ENCODE peak calls at places on chromosomes 16 and 17, in seven cellular contexts. F is prostate gland, A is stomach, Q is breast epithelium, D is transverse colon, Y is suprapubic skin, J is K562. Z is an unnamed sample.
A peak's percentile ranks its signal among the peaks of the same experiment; 100 is the strongest.

GRCh38 chr17:31250229-31250628 is 46.8 kb downstream of the OMG start:
- DNase-seq in Q (no peak), J (no peak), Y (no peak), F (no peak), A (no peak), D (no peak), Z (no peak)

GRCh38 chr17:9324864-9325263 is 250.8 kb downstream of the STX8 start:
- DNase-seq in Y (no peak), D (no peak), A (no peak), F (no peak), J (no peak), Q (no peak), Z (no peak)

GRCh38 chr17:28507567-28508195 is 1.5 kb downstream of the FOXN1 start:
- DNase-seq in F (peak; percentile 74), J (peak; percentile 50), Y (no peak), D (peak; percentile 48), Q (no peak), A (no peak), Z (peak; percentile 69)

GRCh38 chr17:72373910-72374741 is 253.3 kb downstream of the SOX9 start:
- DNase-seq in J (no peak), D (no peak), F (no peak), Q (no peak), Y (no peak), A (no peak), Z (no peak)

GRCh38 chr16:54171855-54172537 is 114.6 kb downstream of the IRX3 start:
- DNase-seq in Q (no peak), Y (no peak), J (no peak), A (no peak), D (no peak), F (no peak), Z (peak; percentile 45)

GRCh38 chr16:3346041-3346440 is 9.6 kb upstream of the OR2C1 start:
- DNase-seq in J (no peak), F (no peak), Y (no peak), Q (no peak), A (no peak), D (no peak), Z (no peak)

GRCh38 chr17:55453836-55454557 is 32.4 kb upstream of the MMD start:
- DNase-seq in F (no peak), D (no peak), Y (no peak), J (no peak), Q (no peak), A (no peak), Z (peak; percentile 14)

GRCh38 chr17:32277284-32277683 is 11.7 kb downstream of the RHBDL3 start:
- DNase-seq in Y (no peak), J (no peak), F (no peak), Q (no peak), A (no peak), D (no peak), Z (peak; percentile 72)

GRCh38 chr17:45299311-45299710 is 17.5 kb downstream of the MAP3K14 start:
- DNase-seq in A (no peak), J (no peak), D (no peak), Y (no peak), Q (no peak), F (no peak), Z (no peak)

GRCh38 chr17:16987830-16988601 is 16.1 kb upstream of the TNFRSF13B start:
- DNase-seq in F (no peak), Q (no peak), A (peak; percentile 57), D (peak; percentile 85), Y (no peak), J (peak; percentile 24), Z (peak; percentile 39)

GRCh38 chr17:57588086-57588485 is 157.0 kb downstream of the CCDC182 start:
- DNase-seq in Y (no peak), J (no peak), F (no peak), A (no peak), D (no peak), Q (no peak), Z (no peak)

GRCh38 chr17:3558603-3559269 is 1.1 kb upstream of the TRPV3 start:
- DNase-seq in Q (no peak), Y (no peak), A (peak; percentile 48), J (no peak), D (peak; percentile 85), F (no peak), Z (no peak)

GRCh38 chr17:40542562-40543411 is 22.5 kb downstream of the CCR7 start:
- DNase-seq in J (no peak), D (peak; percentile 73), Y (peak; percentile 92), A (peak; percentile 49), F (no peak), Q (peak; percentile 60), Z (no peak)

GRCh38 chr16:67528870-67529638 is 425 bp downstream of the RIPOR1 start:
- DNase-seq in D (peak; percentile 48), Q (no peak), F (no peak), Y (no peak), A (no peak), J (no peak), Z (peak; percentile 63)

GRCh38 chr17:73831699-73832098 is 187.5 kb upstream of the SDK2 start:
- DNase-seq in A (no peak), F (no peak), D (no peak), J (no peak), Y (no peak), Q (peak; percentile 10), Z (no peak)

GRCh38 chr16:3363793-3364192 is 8.1 kb downstream of the OR2C1 start:
- DNase-seq in J (peak; percentile 27), A (no peak), D (no peak), F (no peak), Y (no peak), Q (no peak), Z (peak; percentile 5)

GRCh38 chr17:76921340-76922036 is 53.3 kb downstream of the MGAT5B start:
- DNase-seq in A (no peak), D (no peak), F (no peak), Y (no peak), Q (no peak), J (no peak), Z (no peak)

GRCh38 chr16:27720731-27721547 is 171.0 kb downstream of the KATNIP start:
- DNase-seq in Q (no peak), D (no peak), Y (no peak), A (no peak), J (no peak), F (no peak), Z (no peak)

GRCh38 chr17:75331671-75332070 is 42.4 kb upstream of the SLC25A19 start:
- DNase-seq in A (no peak), Q (no peak), J (no peak), Y (no peak), F (no peak), D (peak; percentile 37), Z (no peak)

DNA sequence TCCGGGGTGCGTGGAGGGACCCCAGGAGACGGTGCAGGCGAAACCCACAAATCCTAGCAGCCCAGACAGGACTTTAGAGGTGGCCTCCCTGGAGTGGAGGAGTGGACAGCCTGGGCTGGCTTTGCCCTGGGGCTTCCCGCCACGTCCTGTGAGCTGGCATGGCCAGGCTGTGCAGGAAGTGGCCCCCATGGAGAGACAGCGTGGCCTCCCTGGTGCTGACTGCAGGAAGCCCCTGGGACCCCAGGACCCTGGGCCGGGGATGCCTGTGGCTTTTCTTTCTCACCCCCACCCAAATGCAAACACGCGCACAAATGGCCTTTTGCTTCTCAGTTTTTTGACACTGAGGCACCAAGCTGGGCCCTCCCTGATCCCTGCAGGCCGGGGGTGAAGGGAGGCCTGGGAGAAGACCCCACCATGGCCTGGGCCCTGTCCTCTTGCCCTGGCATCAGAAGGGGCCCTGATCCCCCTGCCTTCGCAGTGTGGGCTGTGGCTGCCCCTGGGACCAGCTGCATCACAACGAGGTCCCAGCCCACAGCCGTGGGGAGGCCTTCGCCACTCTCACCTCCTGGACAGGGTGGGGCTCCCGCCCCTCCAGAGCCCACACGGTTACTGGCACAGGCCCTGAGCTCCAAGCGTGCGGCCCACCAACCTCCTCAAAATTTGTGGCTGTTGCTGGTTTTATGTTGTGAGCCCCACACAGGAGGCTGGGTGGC is 51.6 kb upstream of the PABPN1L start:
- DNase-seq in J (no peak), F (no peak), D (no peak), Y (no peak), A (no peak), Q (no peak), Z (no peak)
- TF ChIP-seq POLR2AphosphoS5 in J (no peak), F (no peak), D (no peak), Y (no peak), A (no peak), Q (no peak), Z (no peak)

GRCh38 chr16:9048302-9048700 is 43.1 kb upstream of the HAPSTR1 start:
- DNase-seq in J (no peak), A (no peak), Y (no peak), F (no peak), D (no peak), Q (no peak), Z (no peak)
- H3K4me1 ChIP-seq in J (peaks cover 17% of the 10 kb centered on the region), A (peaks cover 14% of the 10 kb centered on the region), Y (peaks cover 15% of the 10 kb centered on the region), F (no peaks in the 10 kb centered on the region), D (peaks cover 3% of the 10 kb centered on the region), Q (no peaks in the 10 kb centered on the region), Z (peaks cover 13% of the 10 kb centered on the region)

DNA sequence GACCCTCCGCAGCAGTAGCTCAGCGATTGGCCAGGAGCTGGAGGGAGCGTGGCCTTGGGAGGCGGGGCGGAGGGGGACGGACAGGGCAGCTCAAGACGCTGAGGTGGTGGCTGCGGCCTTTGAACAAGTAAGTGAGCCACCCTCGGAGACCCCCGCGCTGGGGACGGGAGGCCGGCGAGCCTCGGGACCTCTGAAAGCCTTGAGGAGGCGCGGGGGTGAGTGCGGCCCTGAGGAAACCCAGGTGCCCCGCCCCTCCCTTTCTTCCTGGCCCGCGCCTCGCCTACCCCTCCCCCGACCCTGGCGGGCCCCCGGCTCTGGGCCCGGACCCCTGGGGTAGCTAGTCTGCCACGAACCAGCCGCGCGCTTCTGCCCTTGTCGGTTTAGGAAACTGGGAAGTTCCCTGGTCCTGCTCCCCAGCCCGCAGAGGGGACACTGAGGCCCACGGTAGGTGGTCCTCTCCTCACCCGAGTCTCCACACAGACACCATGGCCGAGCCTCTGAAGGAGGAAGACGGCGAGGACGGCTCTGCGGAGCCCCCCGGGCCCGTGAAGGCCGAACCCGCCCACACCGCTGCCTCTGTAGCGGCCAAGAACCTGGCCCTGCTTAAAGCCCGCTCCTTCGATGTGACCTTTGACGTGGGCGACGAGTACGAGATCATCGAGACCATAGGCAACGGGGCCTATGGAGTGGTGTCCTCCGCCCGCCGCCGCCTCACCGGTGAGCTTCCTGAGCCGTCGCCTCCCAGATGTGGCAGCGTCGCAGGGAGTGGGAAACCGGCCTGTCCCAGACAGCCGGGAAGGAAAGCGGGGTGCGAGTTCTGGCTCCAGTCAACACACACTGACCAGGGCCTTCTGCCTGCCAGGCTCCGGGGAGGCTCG is at the start of gene MAPK7:
- DNase-seq in D (peak; percentile 31), Q (peak; percentile 51), Y (no peak), J (peak; percentile 27), F (peak; percentile 25), A (no peak), Z (peak; percentile 42)
- TF ChIP-seq POLR2AphosphoS5 in D (peak; percentile 60), Q (no peak), Y (no peak), J (no peak), F (no peak), A (no peak), Z (no peak)

GRCh38 chr16:88482630-88483391 is 29.7 kb downstream of the ZFPM1 start:
- DNase-seq in Y (no peak), A (peak; percentile 79), D (peak; percentile 52), J (no peak), Q (no peak), F (no peak), Z (no peak)

GRCh38 chr16:88487124-88487432 is 34.0 kb downstream of the ZFPM1 start:
- DNase-seq in Y (no peak), J (no peak), F (no peak), Q (no peak), A (no peak), D (no peak), Z (no peak)

GRCh38 chr16:88483392-88483641 is 30.2 kb downstream of the ZFPM1 start:
- DNase-seq in F (no peak), J (no peak), Y (no peak), Q (no peak), D (no peak), A (no peak), Z (no peak)

GRCh38 chr16:88486398-88487123 is 33.5 kb downstream of the ZFPM1 start:
- DNase-seq in Q (no peak), A (no peak), D (no peak), F (no peak), Y (no peak), J (no peak), Z (no peak)

GRCh38 chr16:88484505-88485365 is 31.7 kb downstream of the ZFPM1 start:
- DNase-seq in F (no peak), D (peak; percentile 80), A (peak; percentile 74), Y (no peak), Q (no peak), J (no peak), Z (no peak)
- H3K4me1 ChIP-seq in F (no peaks in the 10 kb centered on the region), D (peaks cover 13% of the 10 kb centered on the region), A (peaks cover 94% of the 10 kb centered on the region), Y (no peaks in the 10 kb centered on the region), Q (no peaks in the 10 kb centered on the region), J (peaks cover 98% of the 10 kb centered on the region), Z (no peaks in the 10 kb centered on the region)